ENCODE peak calls at places on chromosomes 4 and X, in six cellular contexts. U is HS-27A, T is ELF-1, H is cortex of kidney, S is NCI-H2081, R is NCI-H1105. B is an unnamed sample.

GRCh38 chr4:20251796-20252655 is at the start of gene SLIT2:
- DNase-seq in H (peak), T (peak), S (peak), U (no peak), R (peak), B (peak)

GRCh38 chrX:80812176-80812575 is 2.5 kb upstream of the BRWD3 start:
- DNase-seq in T (peak), R (no peak), H (no peak), S (no peak), U (no peak), B (peak)

GRCh38 chr4:38119663-38120374 is 159.6 kb downstream of the PTTG2 start:
- DNase-seq in H (no peak), T (peak), U (peak), S (no peak), R (no peak), B (peak)

GRCh38 chrX:8366491-8366890 is 98.1 kb upstream of the VCX3B start:
- DNase-seq in S (no peak), U (no peak), H (no peak), R (no peak), T (no peak), B (no peak)

GRCh38 chr4:61301285-61301684 is 101.2 kb downstream of the ADGRL3 start:
- DNase-seq in S (no peak), T (no peak), U (no peak), R (no peak), H (no peak), B (no peak)

GRCh38 chrX:94057385-94057784 is 383.4 kb downstream of the FAM133A start:
- DNase-seq in R (no peak), T (peak), S (no peak), H (no peak), U (no peak), B (peak)

GRCh38 chr4:83782591-83782990 is 246.7 kb downstream of the GPAT3 start:
- DNase-seq in T (peak), U (no peak), R (no peak), H (no peak), S (no peak), B (peak)

GRCh38 chrX:65994519-65995501 is 45.1 kb downstream of the VSIG4 start:
- DNase-seq in T (no peak), U (no peak), S (no peak), H (no peak), R (no peak), B (no peak)

GRCh38 chrX:36908801-36909403 is 99.3 kb upstream of the FAM47C start:
- DNase-seq in H (no peak), R (no peak), S (peak), T (no peak), U (no peak), B (no peak)

GRCh38 chr4:7859350-7859749 is 80.3 kb downstream of the AFAP1 start:
- DNase-seq in R (no peak), S (no peak), U (no peak), T (no peak), H (no peak), B (no peak)

GRCh38 chr4:7632341-7632740 is 197.6 kb upstream of the PSAPL1 start:
- DNase-seq in U (no peak), R (no peak), T (no peak), S (no peak), H (no peak), B (no peak)

GRCh38 chr4:60034371-60034770 is 1165.8 kb upstream of the ADGRL3 start:
- DNase-seq in T (peak), U (no peak), R (no peak), S (peak), H (no peak), B (peak)

GRCh38 chr4:123393696-123394095 is 2.9 kb upstream of the SPRY1 start:
- DNase-seq in U (no peak), H (no peak), R (no peak), S (no peak), T (no peak), B (no peak)

GRCh38 chr4:154208424-154208823 is 283.2 kb downstream of the DCHS2 start:
- DNase-seq in S (no peak), R (no peak), H (no peak), T (peak), U (peak), B (peak)

GRCh38 chr4:168711197-168712120 is 214.6 kb downstream of the PALLD start:
- DNase-seq in S (no peak), T (no peak), U (no peak), H (no peak), R (no peak), B (no peak)

GRCh38 chr4:140296871-140297570 is 76.4 kb upstream of the SCOC start:
- DNase-seq in S (peak), H (no peak), U (no peak), T (peak), R (peak), B (peak)